ENCODE peak calls at places on chromosomes 1 and 21, in six cellular contexts. K is fibroblast of the aortic adventitia, D is mesothelial cell of epicardium, A is left ventricle myocardium inferior, I is foreskin fibroblast, B is brain microvascular endothelial cell. W is an unnamed sample.

GRCh38 chr1:25697426-25698220 is 81.0 kb downstream of the MAN1C1 start:
- DNase-seq in K (no peak), A (no peak), B (no peak), I (no peak), D (no peak), W (no peak)

GRCh38 chr1:46643368-46643775 is 24.8 kb downstream of the ATPAF1 start:
- DNase-seq in D (no peak), K (peak), A (no peak), B (peak), I (peak), W (no peak)

GRCh38 chr1:215517441-215517891 is 49.6 kb upstream of the KCTD3 start:
- DNase-seq in I (peak), B (peak), A (no peak), D (no peak), K (peak), W (no peak)

GRCh38 chr1:107687846-107688753 is 276.9 kb downstream of the VAV3 start:
- DNase-seq in D (no peak), A (no peak), B (no peak), K (no peak), I (no peak), W (no peak)

GRCh38 chr1:118366296-118366695 is 181.3 kb upstream of the SPAG17 start:
- DNase-seq in B (no peak), K (peak), I (peak), D (no peak), A (no peak), W (no peak)

GRCh38 chr1:107575226-107575625 is 389.8 kb downstream of the VAV3 start:
- DNase-seq in B (no peak), K (no peak), D (no peak), I (no peak), A (no peak), W (no peak)

GRCh38 chr1:212355230-212355969 is 59.3 kb downstream of the PACC1 start:
- DNase-seq in D (no peak), A (no peak), B (no peak), I (no peak), K (peak), W (no peak)

GRCh38 chr1:207393610-207394009 is 60.5 kb upstream of the CR2 start:
- DNase-seq in D (no peak), I (peak), B (peak), K (peak), A (no peak), W (no peak)

GRCh38 chr1:228794810-228795209 is 59.5 kb downstream of the RHOU start:
- DNase-seq in I (no peak), D (no peak), K (no peak), B (no peak), A (no peak), W (no peak)

GRCh38 chr21:24870633-24871032 is 736.6 kb downstream of the MRPL39 start:
- DNase-seq in K (no peak), D (no peak), I (no peak), A (no peak), B (no peak), W (no peak)

GRCh38 chr1:170660874-170661645 is 2.9 kb upstream of the PRRX1 start:
- DNase-seq in K (no peak), D (peak), B (no peak), I (no peak), A (no peak), W (no peak)

GRCh38 chr1:27940870-27941269 is 6.1 kb downstream of the SMPDL3B start:
- DNase-seq in D (no peak), B (no peak), A (no peak), I (no peak), K (no peak), W (no peak)

GRCh38 chr1:27941671-27942540 is 7.1 kb downstream of the SMPDL3B start:
- DNase-seq in B (no peak), A (no peak), I (no peak), K (no peak), D (no peak), W (no peak)

GRCh38 chr1:27938488-27938887 is 3.7 kb downstream of the SMPDL3B start:
- DNase-seq in D (no peak), I (no peak), B (no peak), K (no peak), A (no peak), W (no peak)

GRCh38 chr1:27937524-27937836 is 2.7 kb downstream of the SMPDL3B start:
- DNase-seq in K (no peak), B (no peak), D (no peak), I (no peak), A (no peak), W (no peak)

DNA sequence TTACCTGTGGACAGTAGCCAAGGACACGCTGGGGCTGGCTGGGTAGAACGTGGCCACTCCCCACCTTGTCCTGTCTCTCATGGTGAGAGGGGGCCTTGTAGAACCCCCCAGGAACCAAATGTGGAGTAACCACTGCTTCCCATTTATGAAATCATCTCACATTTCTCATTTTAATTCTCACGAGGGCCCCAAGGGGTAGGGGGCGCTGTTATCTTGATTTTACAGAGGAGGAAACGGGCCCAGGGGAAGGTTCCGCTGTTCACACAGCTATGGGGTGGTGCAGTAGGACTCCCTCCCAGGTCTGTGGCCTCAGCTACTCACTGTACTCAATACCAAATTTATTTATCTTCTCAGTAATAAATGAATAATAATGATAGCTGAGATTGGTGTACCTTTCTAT is 5.5 kb downstream of the SMPDL3B start:
- DNase-seq in I (no peak), D (no peak), B (peak), K (peak), A (peak), W (no peak)
- TF ChIP-seq CTCF in I (peak), D (no peak), B (peak), K (peak), A (peak), W (no peak)

DNA sequence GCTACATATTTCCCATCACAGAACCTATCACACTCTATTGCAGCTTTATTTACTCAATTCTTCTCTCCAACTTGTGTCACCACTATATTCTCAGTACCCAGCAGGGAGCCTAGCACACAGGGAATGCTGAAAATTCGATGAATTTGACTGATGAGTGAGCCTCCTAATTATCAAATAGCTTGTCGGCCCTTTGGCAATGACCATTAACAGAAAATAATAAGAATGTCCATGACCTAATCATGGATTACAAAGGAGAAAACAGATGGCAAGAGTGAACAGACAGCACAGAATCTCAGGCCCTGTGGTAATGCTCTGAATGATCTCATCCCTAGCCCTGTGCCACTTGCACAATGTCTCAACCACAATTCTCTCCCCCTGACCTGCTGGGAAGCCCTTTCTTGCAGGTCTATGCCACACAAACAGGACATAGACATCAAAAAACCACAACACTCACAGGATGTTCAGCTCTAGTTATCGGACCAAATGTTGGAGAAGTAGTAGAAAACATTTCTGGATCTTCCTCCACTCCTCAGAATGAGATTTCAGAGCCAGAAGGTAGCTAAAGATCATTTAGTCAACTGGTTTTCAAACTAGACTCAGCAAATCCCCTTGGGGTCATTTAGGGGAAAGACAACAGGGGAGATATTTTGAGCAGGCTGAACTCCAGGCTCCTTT is 68.4 kb downstream of the LUZP1 start:
- DNase-seq in D (no peak), I (peak), K (peak), B (peak), A (no peak), W (no peak)
- TF ChIP-seq CTCF in D (peak), I (no peak), K (no peak), B (no peak), A (no peak), W (no peak)

GRCh38 chr1:10634428-10635384 is 160.0 kb downstream of the PEX14 start:
- DNase-seq in I (no peak), A (no peak), D (no peak), K (peak), B (no peak), W (no peak)
- TF ChIP-seq CTCF in I (no peak), A (no peak), D (no peak), K (no peak), B (no peak), W (no peak)

GRCh38 chr1:177476706-177477105 is 305.9 kb downstream of the BRINP2 start:
- DNase-seq in K (no peak), B (no peak), I (no peak), A (no peak), D (no peak), W (no peak)

GRCh38 chr1:177469519-177469918 is 298.8 kb downstream of the BRINP2 start:
- DNase-seq in A (no peak), B (no peak), K (no peak), D (no peak), I (no peak), W (no peak)

GRCh38 chr1:177466286-177466685 is 295.5 kb downstream of the BRINP2 start:
- DNase-seq in I (no peak), K (no peak), B (no peak), D (no peak), A (no peak), W (no peak)

GRCh38 chr1:177472567-177472966 is 301.8 kb downstream of the BRINP2 start:
- DNase-seq in I (no peak), B (no peak), K (no peak), A (no peak), D (no peak), W (no peak)

GRCh38 chr1:177471244-177471643 is 300.5 kb downstream of the BRINP2 start:
- DNase-seq in I (peak), A (no peak), D (no peak), K (peak), B (no peak), W (no peak)
- TF ChIP-seq CTCF in I (no peak), A (no peak), D (no peak), K (no peak), B (no peak), W (no peak)